ENCODE peak calls at places on chromosomes 4 and X, in five cellular contexts. K is NB4, Q is sigmoid colon, W is fibroblast of mammary gland, D is skeletal muscle cell. H is an unnamed sample.

GRCh38 chrX:22300130-22300529 is 27.4 kb downstream of the CBLL2 start:
- DNase-seq in K (peak), Q (peak), W (peak), D (peak), H (no peak)

GRCh38 chrX:20410540-20410939 is 143.8 kb upstream of the RPS6KA3 start:
- DNase-seq in K (no peak), Q (no peak), W (no peak), D (no peak), H (no peak)

GRCh38 chrX:145631461-145631951 is 186.1 kb upstream of the SLITRK2 start:
- DNase-seq in K (no peak), Q (no peak), W (no peak), D (no peak), H (peak)

GRCh38 chrX:32530802-32531403 is 680.4 kb downstream of the DMD start:
- DNase-seq in K (peak), Q (no peak), W (peak), D (peak), H (no peak)

GRCh38 chr4:187179086-187180070 is 455.7 kb upstream of the FAT1 start:
- DNase-seq in K (no peak), Q (no peak), W (peak), D (no peak), H (no peak)

GRCh38 chr4:182730791-182731190 is 186.4 kb downstream of the DCTD start:
- DNase-seq in K (no peak), Q (no peak), W (no peak), D (no peak), H (no peak)

GRCh38 chrX:43745938-43746721 is 90.0 kb downstream of the MAOA start:
- DNase-seq in K (no peak), Q (no peak), W (peak), D (no peak), H (no peak)

GRCh38 chrX:136639506-136640176 is 8.3 kb upstream of the CD40LG start:
- DNase-seq in K (peak), Q (no peak), W (peak), D (peak), H (no peak)

GRCh38 chr4:16001484-16001858 is 38.5 kb upstream of the FGFBP2 start:
- DNase-seq in K (peak), Q (peak), W (peak), D (peak), H (no peak)

GRCh38 chr4:147418206-147418605 is 62.7 kb upstream of the EDNRA start:
- DNase-seq in K (no peak), Q (no peak), W (no peak), D (no peak), H (no peak)

GRCh38 chrX:71103110-71103983 is 3.2 kb downstream of the CXorf65 start:
- DNase-seq in K (peak), Q (peak), W (no peak), D (no peak), H (peak)

GRCh38 chr4:184850431-184851199 is 24.8 kb upstream of the ACSL1 start:
- DNase-seq in K (peak), Q (no peak), W (no peak), D (no peak), H (peak)

GRCh38 chr4:186192068-186192751 is 843 bp downstream of the CYP4V2 start:
- DNase-seq in K (peak), Q (peak), W (peak), D (no peak), H (no peak)

GRCh38 chrX:31039327-31039711 is 32.5 kb downstream of the FTHL17 start:
- DNase-seq in K (no peak), Q (no peak), W (no peak), D (no peak), H (no peak)

GRCh38 chr4:177441061-177441802 is 1.0 kb downstream of the AGA start:
- DNase-seq in K (peak), Q (no peak), W (peak), D (no peak), H (no peak)

GRCh38 chr4:172996571-172997216 is 171.9 kb upstream of the GALNT7 start:
- DNase-seq in K (no peak), Q (no peak), W (peak), D (peak), H (no peak)

GRCh38 chr4:153729901-153730300 is 29.9 kb downstream of the RNF175 start:
- DNase-seq in K (no peak), Q (no peak), W (no peak), D (no peak), H (no peak)

GRCh38 chr4:166386491-166387367 is 513.7 kb downstream of the TLL1 start:
- DNase-seq in K (no peak), Q (no peak), W (peak), D (no peak), H (no peak)

GRCh38 chrX:150410513-150410912 is 47.4 kb downstream of the MAMLD1 start:
- DNase-seq in K (no peak), Q (no peak), W (no peak), D (no peak), H (no peak)

GRCh38 chr4:30181512-30181911 is 538.7 kb upstream of the PCDH7 start:
- DNase-seq in K (no peak), Q (no peak), W (no peak), D (no peak), H (no peak)

GRCh38 chr4:184099033-184099432 is 118.6 kb downstream of the ENPP6 start:
- DNase-seq in K (no peak), Q (no peak), W (no peak), D (no peak), H (no peak)

GRCh38 chr4:26161030-26161824 is 159.6 kb upstream of the RBPJ start:
- DNase-seq in K (peak), Q (no peak), W (no peak), D (no peak), H (no peak)

GRCh38 chr4:83618431-83618830 is 82.5 kb downstream of the GPAT3 start:
- DNase-seq in K (peak), Q (no peak), W (peak), D (no peak), H (no peak)

GRCh38 chrX:147910607-147911006 is 1.1 kb upstream of the FMR1 start:
- DNase-seq in K (no peak), Q (no peak), W (no peak), D (no peak), H (no peak)

GRCh38 chr4:102599887-102600286 is 98.7 kb downstream of the NFKB1 start:
- DNase-seq in K (no peak), Q (no peak), W (no peak), D (no peak), H (no peak)

GRCh38 chr4:77697860-77698599 is 92.4 kb downstream of the CXCL13 start:
- DNase-seq in K (peak), Q (no peak), W (peak), D (peak), H (no peak)

GRCh38 chr4:123832173-123833026 is 435.8 kb downstream of the SPRY1 start:
- DNase-seq in K (no peak), Q (peak), W (peak), D (peak), H (no peak)

GRCh38 chr4:133129237-133129636 is 19.9 kb upstream of the PCDH10 start:
- DNase-seq in K (no peak), Q (no peak), W (no peak), D (no peak), H (no peak)

GRCh38 chrX:15751160-15751819 is 13.2 kb downstream of the CA5B start:
- DNase-seq in K (no peak), Q (no peak), W (peak), D (no peak), H (no peak)

GRCh38 chr4:185748901-185749390 is 63.0 kb downstream of the SORBS2 start:
- DNase-seq in K (no peak), Q (no peak), W (no peak), D (no peak), H (no peak)

GRCh38 chr4:15893967-15894366 is 44.6 kb downstream of the FGFBP1 start:
- DNase-seq in K (no peak), Q (no peak), W (peak), D (peak), H (no peak)

GRCh38 chr4:7876096-7876993 is 63.3 kb downstream of the AFAP1 start:
- DNase-seq in K (peak), Q (peak), W (peak), D (no peak), H (no peak)

GRCh38 chr4:11746734-11747133 is 318.0 kb upstream of the HS3ST1 start:
- DNase-seq in K (no peak), Q (no peak), W (peak), D (no peak), H (no peak)

GRCh38 chr4:16160457-16160856 is 65.8 kb downstream of the TAPT1 start:
- DNase-seq in K (no peak), Q (no peak), W (no peak), D (no peak), H (no peak)

GRCh38 chrX:39070009-39070408 is 268.8 kb downstream of the MID1IP1 start:
- DNase-seq in K (no peak), Q (no peak), W (no peak), D (no peak), H (no peak)

GRCh38 chr4:100489316-100489715 is 28.5 kb downstream of the EMCN start:
- DNase-seq in K (no peak), Q (no peak), W (peak), D (no peak), H (no peak)

GRCh38 chr4:186881521-186882220 is 158.0 kb upstream of the FAT1 start:
- DNase-seq in K (no peak), Q (no peak), W (peak), D (peak), H (no peak)

DNA sequence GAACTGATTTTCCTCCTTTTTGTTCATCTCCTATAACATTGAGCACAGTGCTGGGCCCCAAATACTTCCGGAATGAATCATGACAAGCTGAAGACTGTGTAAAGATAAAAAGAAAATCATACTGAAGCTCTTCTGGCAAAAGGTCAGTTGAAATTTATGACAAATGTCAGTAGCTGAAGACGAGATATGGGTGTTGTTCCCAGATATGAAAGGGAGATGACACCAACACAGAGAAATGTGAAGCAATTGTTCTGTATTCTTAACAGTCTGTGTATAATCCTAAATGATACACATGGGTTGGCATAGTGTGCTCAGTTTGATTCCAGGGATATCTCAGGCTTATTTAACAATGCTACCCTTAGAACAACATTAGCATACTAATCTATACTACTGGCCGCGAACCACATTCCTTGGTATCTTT is 170.5 kb upstream of the PITX2 start:
- DNase-seq in K (no peak), Q (no peak), W (peak), D (peak), H (no peak)
- H3K4me3 ChIP-seq in K (no peak), Q (no peak), W (no peak), D (no peak), H (no peak)

DNA sequence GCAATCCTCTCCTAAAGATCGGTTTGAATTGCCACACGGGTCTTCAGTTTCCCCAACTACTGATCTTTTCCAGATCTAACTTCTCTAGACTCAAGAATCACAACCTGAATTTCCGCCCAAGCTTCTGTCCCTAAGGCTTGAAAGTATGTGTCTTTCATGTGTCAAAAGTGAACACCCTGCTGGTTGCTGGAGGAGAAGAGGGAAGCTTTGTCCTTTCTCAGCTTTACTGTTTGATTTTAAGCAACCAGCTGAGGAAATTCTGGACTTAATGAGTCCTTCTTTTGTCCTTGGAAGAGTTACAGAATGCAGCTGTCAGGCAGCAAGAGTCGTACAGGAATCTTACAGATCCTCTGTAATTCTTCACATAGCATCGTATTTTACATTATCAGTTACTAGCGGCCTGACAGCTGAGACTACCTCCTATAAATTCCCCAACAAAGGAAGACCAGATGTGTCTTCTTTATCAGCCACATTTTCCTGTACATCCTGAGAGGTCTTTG is 93.7 kb downstream of the INPP4B start:
- DNase-seq in K (no peak), Q (no peak), W (no peak), D (no peak), H (no peak)
- H3K4me3 ChIP-seq in K (no peak), Q (no peak), W (no peak), D (no peak), H (no peak)

GRCh38 chr4:88225216-88226107 is 58.9 kb downstream of the PPM1K start:
- DNase-seq in K (no peak), Q (no peak), W (no peak), D (no peak), H (no peak)

GRCh38 chr4:88227734-88228133 is 56.6 kb downstream of the PPM1K start:
- DNase-seq in K (no peak), Q (no peak), W (no peak), D (no peak), H (no peak)

GRCh38 chr4:88230953-88231835 is 53.2 kb downstream of the PPM1K start:
- DNase-seq in K (no peak), Q (no peak), W (peak), D (no peak), H (no peak)

GRCh38 chr4:88226143-88226542 is 58.2 kb downstream of the PPM1K start:
- DNase-seq in K (no peak), Q (no peak), W (no peak), D (no peak), H (no peak)

GRCh38 chr4:88230399-88230798 is 54.0 kb downstream of the PPM1K start:
- DNase-seq in K (no peak), Q (no peak), W (no peak), D (no peak), H (no peak)
- H3K4me3 ChIP-seq in K (no peak), Q (no peak), W (no peak), D (no peak), H (no peak)

GRCh38 chr4:71664366-71664765 is 119.5 kb downstream of the GC start:
- DNase-seq in K (no peak), Q (no peak), W (no peak), D (no peak), H (no peak)

GRCh38 chr4:71663780-71664179 is 120.1 kb downstream of the GC start:
- DNase-seq in K (no peak), Q (no peak), W (no peak), D (no peak), H (no peak)

GRCh38 chr4:71659979-71660378 is 123.9 kb downstream of the GC start:
- DNase-seq in K (no peak), Q (no peak), W (no peak), D (no peak), H (no peak)
- H3K4me3 ChIP-seq in K (no peak), Q (no peak), W (no peak), D (no peak), H (no peak)

GRCh38 chrX:16869393-16870094 is 618 bp downstream of the RBBP7 start:
- DNase-seq in K (peak), Q (peak), W (no peak), D (no peak), H (peak)

GRCh38 chrX:16870861-16871584 is 861 bp upstream of the RBBP7 start:
- DNase-seq in K (peak), Q (peak), W (no peak), D (no peak), H (peak)

GRCh38 chrX:16870095-16870860 is at the start of gene RBBP7:
- DNase-seq in K (peak), Q (peak), W (peak), D (peak), H (peak)

GRCh38 chrX:16867947-16868346 is 2.2 kb downstream of the RBBP7 start:
- DNase-seq in K (peak), Q (no peak), W (no peak), D (no peak), H (no peak)

DNA sequence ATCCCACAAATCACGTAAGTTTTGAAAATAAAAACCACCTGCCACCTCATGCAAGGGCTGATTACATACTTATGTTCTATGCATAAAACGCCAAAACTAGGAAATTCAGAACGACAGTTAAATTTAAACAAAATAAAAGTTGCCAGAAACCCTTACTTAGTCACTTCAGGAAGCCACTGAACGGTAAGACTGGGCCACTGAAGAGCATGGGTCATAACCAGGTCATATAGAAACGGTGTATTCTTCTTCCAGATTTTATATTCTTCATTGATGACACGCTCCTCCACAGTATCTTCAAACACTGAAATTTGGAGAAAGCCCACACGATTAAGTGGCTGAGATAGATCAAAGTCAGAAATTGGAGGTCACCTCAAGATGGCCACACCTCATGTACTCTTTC is 1.2 kb downstream of the RBBP7 start:
- DNase-seq in K (no peak), Q (no peak), W (no peak), D (no peak), H (no peak)
- H3K4me3 ChIP-seq in K (peak), Q (peak), W (peak), D (peak), H (peak)

GRCh38 chr4:2799971-2800690 is 7.2 kb downstream of the SH3BP2 start:
- DNase-seq in K (peak), Q (peak), W (no peak), D (no peak), H (peak)
- H3K4me3 ChIP-seq in K (no peak), Q (peak), W (no peak), D (peak), H (peak)

GRCh38 chrX:48854898-48855297 is 19.5 kb upstream of the PCSK1N start:
- DNase-seq in K (peak), Q (no peak), W (no peak), D (no peak), H (no peak)

GRCh38 chrX:48848847-48849246 is 13.4 kb upstream of the PCSK1N start:
- DNase-seq in K (no peak), Q (no peak), W (no peak), D (no peak), H (no peak)

GRCh38 chrX:48852857-48853256 is 17.4 kb upstream of the PCSK1N start:
- DNase-seq in K (no peak), Q (no peak), W (no peak), D (no peak), H (no peak)
- H3K4me3 ChIP-seq in K (no peak), Q (no peak), W (no peak), D (no peak), H (no peak)

DNA sequence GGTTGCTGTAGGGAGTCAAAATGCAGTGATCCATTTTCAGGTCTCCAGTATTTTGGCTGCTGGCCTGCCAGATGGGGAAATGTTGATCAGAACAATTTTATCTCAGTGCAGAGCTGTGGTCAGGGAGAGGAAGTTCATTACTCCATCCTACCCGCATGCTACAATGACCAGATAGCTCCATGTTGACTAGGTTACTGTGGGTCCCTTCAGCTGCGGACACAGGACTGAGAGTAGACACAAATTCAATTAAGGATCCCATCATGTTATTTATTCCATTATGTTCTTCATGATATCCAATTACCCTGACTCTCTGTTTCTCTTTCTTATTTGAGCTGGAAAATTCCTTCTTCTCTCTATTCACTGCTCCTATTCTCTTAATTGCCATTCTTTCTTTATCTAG is 16.3 kb downstream of the SYNPO2 start:
- DNase-seq in K (peak), Q (no peak), W (peak), D (no peak), H (no peak)
- H3K4me3 ChIP-seq in K (peak), Q (no peak), W (no peak), D (no peak), H (no peak)